ENCODE peak calls at places on chromosome 10, in five cellular contexts. E is IMR-90, Z is neural progenitor cell, L is PC-9, V is mammary epithelial cell. F is an unnamed sample.

GRCh38 chr10:22479419-22479818 is 134.1 kb downstream of the SPAG6 start:
- DNase-seq in E (no peak), Z (no peak), L (no peak), V (no peak), F (no peak)

GRCh38 chr10:5259132-5259951 is 62.7 kb downstream of the AKR1C4 start:
- DNase-seq in E (no peak), Z (no peak), L (no peak), V (no peak), F (no peak)

GRCh38 chr10:90818736-90819135 is 39.1 kb downstream of the HTR7 start:
- DNase-seq in E (no peak), Z (no peak), L (no peak), V (peak; percentile 58), F (no peak)

GRCh38 chr10:70461397-70462348 is 16.9 kb upstream of the PALD1 start:
- DNase-seq in E (peak; percentile 50), Z (peak; percentile 77), L (no peak), V (peak; percentile 48), F (peak; percentile 23)

GRCh38 chr10:71771821-71772617 is 1.3 kb downstream of the VSIR start:
- DNase-seq in E (peak; percentile 66), Z (no peak), L (peak; percentile 76), V (peak; percentile 78), F (peak; percentile 68)

GRCh38 chr10:30583778-30584415 is 45.7 kb downstream of the LYZL2 start:
- DNase-seq in E (peak; percentile 77), Z (no peak), L (peak; percentile 83), V (peak; percentile 94), F (peak; percentile 75)

GRCh38 chr10:20596911-20597310 is 300.2 kb downstream of the NEBL start:
- DNase-seq in E (no peak), Z (peak; percentile 31), L (no peak), V (no peak), F (peak; percentile 81)

GRCh38 chr10:4447977-4448376 is 378.0 kb upstream of the AKR1E2 start:
- DNase-seq in E (no peak), Z (no peak), L (no peak), V (no peak), F (no peak)

GRCh38 chr10:7788640-7789335 is 811 bp downstream of the ATP5F1C start:
- DNase-seq in E (peak; percentile 26), Z (peak; percentile 52), L (no peak), V (peak; percentile 39), F (no peak)

GRCh38 chr10:23516530-23516929 is 77.7 kb downstream of the OTUD1 start:
- DNase-seq in E (peak; percentile 12), Z (peak; percentile 45), L (no peak), V (peak; percentile 23), F (peak; percentile 3)

GRCh38 chr10:114010316-114010715 is 33.4 kb upstream of the ADRB1 start:
- DNase-seq in E (no peak), Z (no peak), L (no peak), V (no peak), F (no peak)

GRCh38 chr10:6416892-6417512 is 163.1 kb downstream of the PRKCQ start:
- DNase-seq in E (peak; percentile 57), Z (peak; percentile 76), L (no peak), V (peak; percentile 31), F (peak; percentile 23)

GRCh38 chr10:74474022-74474713 is 323.1 kb downstream of the ADK start:
- DNase-seq in E (no peak), Z (no peak), L (no peak), V (peak; percentile 55), F (no peak)

GRCh38 chr10:57962839-57963238 is 304.9 kb downstream of the IPMK start:
- DNase-seq in E (no peak), Z (no peak), L (no peak), V (no peak), F (no peak)

GRCh38 chr10:100909506-100910260 is 3.1 kb upstream of the SLF2 start:
- DNase-seq in E (no peak), Z (peak; percentile 41), L (no peak), V (no peak), F (no peak)

GRCh38 chr10:101969496-101969895 is 86.5 kb downstream of the ARMH3 start:
- DNase-seq in E (no peak), Z (no peak), L (no peak), V (no peak), F (no peak)
- H2AFZ ChIP-seq in E (no peak overlapping the region), Z (no peak overlapping the region), L (no peak overlapping the region), V (no peak overlapping the region), F (no peak overlapping the region)

GRCh38 chr10:34726862-34727261 is 88.2 kb downstream of the PARD3 start:
- DNase-seq in E (no peak), Z (no peak), L (no peak), V (no peak), F (no peak)
- H2AFZ ChIP-seq in E (no peak overlapping the region), Z (no peak overlapping the region), L (no peak overlapping the region), V (no peak overlapping the region), F (no peak overlapping the region)

GRCh38 chr10:99658622-99659030 is 683 bp upstream of the ENTPD7 start:
- DNase-seq in E (peak; percentile 55), Z (peak; percentile 24), L (no peak), V (peak; percentile 71), F (peak; percentile 61)
- H2AFZ ChIP-seq in E (peak overlapping the region; percentile 94), Z (peak overlapping the region; percentile 84), L (peak overlapping the region; percentile 75), V (peak overlapping the region; percentile 86), F (peak overlapping the region; percentile 89)

GRCh38 chr10:76037531-76037930 is 606.1 kb downstream of the LRMDA start:
- DNase-seq in E (no peak), Z (no peak), L (no peak), V (no peak), F (no peak)
- H2AFZ ChIP-seq in E (no peak overlapping the region), Z (no peak overlapping the region), L (no peak overlapping the region), V (no peak overlapping the region), F (no peak overlapping the region)

GRCh38 chr10:52807803-52808202 is 35.2 kb upstream of the MBL2 start:
- DNase-seq in E (no peak), Z (no peak), L (no peak), V (no peak), F (no peak)

GRCh38 chr10:52805414-52806285 is 33.1 kb upstream of the MBL2 start:
- DNase-seq in E (no peak), Z (no peak), L (no peak), V (no peak), F (no peak)

GRCh38 chr10:52801951-52802350 is 29.4 kb upstream of the MBL2 start:
- DNase-seq in E (no peak), Z (no peak), L (peak; percentile 72), V (peak; percentile 67), F (peak; percentile 49)
- H2AFZ ChIP-seq in E (no peak overlapping the region), Z (no peak overlapping the region), L (no peak overlapping the region), V (no peak overlapping the region), F (no peak overlapping the region)

DNA sequence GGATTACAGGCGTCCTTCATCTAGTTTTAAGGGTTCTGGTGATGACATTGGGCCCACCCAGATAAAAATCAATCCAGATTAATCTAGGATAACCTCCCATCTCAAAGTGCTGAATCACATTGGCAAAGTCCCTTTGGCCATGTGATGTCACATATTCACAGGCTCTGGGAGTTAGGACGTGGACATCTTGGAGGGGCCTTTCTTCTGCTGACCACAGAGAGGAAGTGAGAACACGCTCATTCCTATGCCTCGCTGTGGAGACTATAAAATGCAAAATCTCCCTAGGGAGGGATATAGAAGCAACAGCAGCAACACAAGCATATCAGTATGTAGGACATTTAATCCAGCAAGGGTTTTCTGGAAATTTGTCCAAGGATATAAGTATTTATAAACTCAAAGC is 266.0 kb upstream of the PITRM1 start:
- DNase-seq in E (no peak), Z (no peak), L (no peak), V (no peak), F (no peak)
- H2AFZ ChIP-seq in E (no peak overlapping the region), Z (no peak overlapping the region), L (no peak overlapping the region), V (no peak overlapping the region), F (no peak overlapping the region)

DNA sequence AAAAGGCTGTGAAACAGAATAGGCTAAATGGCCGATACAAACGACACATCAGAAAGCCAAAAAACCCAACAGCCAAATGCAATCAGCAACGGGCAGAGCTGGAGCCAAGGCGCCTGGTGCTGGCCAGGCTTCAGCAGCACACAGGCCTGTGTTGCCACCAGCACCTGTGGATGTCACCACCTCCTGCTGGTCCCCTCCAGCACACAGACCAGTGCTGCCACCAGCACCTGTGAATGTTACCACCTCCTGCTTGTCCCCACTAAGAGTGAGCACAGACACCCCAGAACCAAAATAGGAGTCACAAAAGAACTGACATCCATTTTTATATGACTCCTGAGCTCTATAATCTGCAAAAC is 42.1 kb downstream of the SORBS1 start:
- DNase-seq in E (no peak), Z (no peak), L (no peak), V (no peak), F (no peak)
- H2AFZ ChIP-seq in E (no peak overlapping the region), Z (no peak overlapping the region), L (no peak overlapping the region), V (no peak overlapping the region), F (no peak overlapping the region)

GRCh38 chr10:122307669-122308486 is 36.8 kb downstream of the BTBD16 start:
- DNase-seq in E (peak; percentile 91), Z (no peak), L (peak; percentile 72), V (peak; percentile 93), F (peak; percentile 99)
- H2AFZ ChIP-seq in E (peak overlapping the region; percentile 15), Z (no peak overlapping the region), L (peak overlapping the region; percentile 62), V (peak overlapping the region; percentile 74), F (peak overlapping the region; percentile 61)